ENCODE peak calls at places on chromosomes 6 and 20, in eight cellular contexts. I is mucosa of descending colon, E is left ventricle myocardium inferior, N is osteoblast, A is stomach, T is aorta, W is spleen, D is right cardiac atrium. L is an unnamed sample.

GRCh38 chr6:111745186-111745585 is 128.1 kb downstream of the FYN start:
- DNase-seq in I (no peak), E (no peak), N (no peak), A (no peak), T (no peak), W (no peak), D (no peak), L (no peak)

GRCh38 chr6:24004062-24004461 is 122.0 kb upstream of the NRSN1 start:
- DNase-seq in I (no peak), E (no peak), N (no peak), A (no peak), T (no peak), W (no peak), D (no peak), L (no peak)

GRCh38 chr6:91482498-91482897 is 895.6 kb upstream of the MAP3K7 start:
- DNase-seq in I (no peak), E (no peak), N (no peak), A (no peak), T (no peak), W (no peak), D (no peak), L (no peak)

GRCh38 chr6:3592371-3592941 is 135.6 kb upstream of the SLC22A23 start:
- DNase-seq in I (no peak), E (no peak), N (peak; percentile 85), A (no peak), T (no peak), W (no peak), D (no peak), L (no peak)

GRCh38 chr20:36544134-36545018 is 3.1 kb downstream of the MYL9 start:
- DNase-seq in I (no peak), E (peak; percentile 70), N (peak; percentile 98), A (no peak), T (peak; percentile 82), W (peak; percentile 65), D (peak; percentile 80), L (no peak)

GRCh38 chr6:113813207-113813606 is 43.9 kb upstream of the MARCKS start:
- DNase-seq in I (no peak), E (no peak), N (peak; percentile 54), A (no peak), T (no peak), W (no peak), D (no peak), L (no peak)

GRCh38 chr20:31998246-31998645 is 12.0 kb upstream of the CCM2L start:
- DNase-seq in I (no peak), E (no peak), N (no peak), A (no peak), T (no peak), W (no peak), D (no peak), L (no peak)

GRCh38 chr6:112160745-112161144 is 73.4 kb downstream of the FAM229B start:
- DNase-seq in I (no peak), E (no peak), N (peak; percentile 51), A (no peak), T (no peak), W (no peak), D (no peak), L (no peak)

GRCh38 chr6:35583893-35584688 is 71.4 kb upstream of the TULP1 start:
- DNase-seq in I (peak; percentile 84), E (no peak), N (peak; percentile 80), A (peak; percentile 73), T (peak; percentile 72), W (no peak), D (peak; percentile 79), L (peak; percentile 49)

GRCh38 chr6:168699631-168700315 is 258.8 kb downstream of the SMOC2 start:
- DNase-seq in I (no peak), E (peak; percentile 50), N (no peak), A (no peak), T (peak; percentile 63), W (no peak), D (peak; percentile 82), L (no peak)

GRCh38 chr6:36642913-36643817 is 35.3 kb upstream of the CDKN1A start:
- DNase-seq in I (peak; percentile 98), E (peak; percentile 86), N (peak; percentile 95), A (peak; percentile 95), T (peak; percentile 92), W (no peak), D (peak; percentile 96), L (no peak)

GRCh38 chr6:127976796-127977195 is 75.9 kb upstream of the THEMIS start:
- DNase-seq in I (no peak), E (no peak), N (no peak), A (no peak), T (no peak), W (no peak), D (no peak), L (no peak)

GRCh38 chr20:16125810-16126209 is 447.4 kb downstream of the KIF16B start:
- DNase-seq in I (no peak), E (no peak), N (no peak), A (no peak), T (no peak), W (no peak), D (no peak), L (no peak)

GRCh38 chr6:39808934-39809333 is 16.8 kb downstream of the DAAM2 start:
- DNase-seq in I (no peak), E (no peak), N (no peak), A (no peak), T (no peak), W (no peak), D (no peak), L (no peak)

GRCh38 chr20:34675993-34676641 is 775 bp downstream of the PIGU start:
- DNase-seq in I (no peak), E (no peak), N (peak; percentile 36), A (no peak), T (no peak), W (no peak), D (no peak), L (no peak)

GRCh38 chr6:148795563-148795962 is 48.7 kb downstream of the UST start:
- DNase-seq in I (no peak), E (no peak), N (no peak), A (no peak), T (no peak), W (no peak), D (no peak), L (no peak)

GRCh38 chr20:63082308-63082938 is 75.7 kb upstream of the BHLHE23 start:
- DNase-seq in I (peak; percentile 69), E (peak; percentile 38), N (peak; percentile 98), A (peak; percentile 39), T (peak; percentile 53), W (peak; percentile 61), D (peak; percentile 81), L (no peak)

GRCh38 chr6:118451839-118452238 is 96.3 kb upstream of the PLN start:
- DNase-seq in I (no peak), E (no peak), N (no peak), A (no peak), T (no peak), W (no peak), D (no peak), L (no peak)
- H3K9me3 ChIP-seq in I (peaks cover 51% of the 10 kb centered on the region), E (peaks cover 72% of the 10 kb centered on the region), N (peaks cover 6% of the 10 kb centered on the region), A (peaks cover 76% of the 10 kb centered on the region), T (peaks cover 5% of the 10 kb centered on the region), W (peaks cover 90% of the 10 kb centered on the region), D (peaks cover 1% of the 10 kb centered on the region), L (no peaks in the 10 kb centered on the region)

GRCh38 chr20:59665656-59666555 is 61.6 kb downstream of the PHACTR3 start:
- DNase-seq in I (no peak), E (no peak), N (no peak), A (no peak), T (no peak), W (no peak), D (no peak), L (no peak)
- H3K9me3 ChIP-seq in I (no peaks in the 10 kb centered on the region), E (no peaks in the 10 kb centered on the region), N (no peaks in the 10 kb centered on the region), A (no peaks in the 10 kb centered on the region), T (no peaks in the 10 kb centered on the region), W (no peaks in the 10 kb centered on the region), D (no peaks in the 10 kb centered on the region), L (no peaks in the 10 kb centered on the region)

GRCh38 chr20:61230-61629 is 26.2 kb upstream of the DEFB125 start:
- DNase-seq in I (no peak), E (no peak), N (no peak), A (no peak), T (no peak), W (no peak), D (no peak), L (no peak)

GRCh38 chr20:60035-60918 is 27.2 kb upstream of the DEFB125 start:
- DNase-seq in I (no peak), E (no peak), N (no peak), A (no peak), T (no peak), W (no peak), D (no peak), L (no peak)

GRCh38 chr20:64026-64603 is 23.4 kb upstream of the DEFB125 start:
- DNase-seq in I (no peak), E (no peak), N (no peak), A (no peak), T (no peak), W (no peak), D (no peak), L (no peak)

GRCh38 chr20:61757-62156 is 25.7 kb upstream of the DEFB125 start:
- DNase-seq in I (no peak), E (no peak), N (no peak), A (no peak), T (no peak), W (no peak), D (no peak), L (no peak)

DNA sequence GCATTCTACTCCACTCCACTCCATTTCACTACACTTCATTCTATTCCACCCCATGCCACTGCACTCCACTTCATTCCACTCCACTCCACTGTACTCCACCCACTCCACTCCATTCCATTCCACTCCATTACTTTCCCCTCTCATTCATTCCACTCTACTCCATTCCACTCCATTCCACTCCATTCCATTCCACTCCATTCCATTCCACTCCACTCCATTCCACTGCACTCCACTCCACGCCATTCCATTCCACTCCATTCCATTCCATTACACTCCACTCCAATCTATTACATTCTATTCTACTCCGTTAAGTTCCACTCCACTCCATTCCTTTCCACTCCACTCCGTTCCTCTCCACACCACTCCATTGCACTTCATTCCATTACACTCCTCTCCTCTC is 25.0 kb upstream of the DEFB125 start:
- DNase-seq in I (no peak), E (no peak), N (no peak), A (no peak), T (no peak), W (no peak), D (no peak), L (no peak)
- H3K9me3 ChIP-seq in I (peaks cover 16% of the 10 kb centered on the region), E (no peaks in the 10 kb centered on the region), N (peaks cover 6% of the 10 kb centered on the region), A (no peaks in the 10 kb centered on the region), T (peaks cover 6% of the 10 kb centered on the region), W (peaks cover 47% of the 10 kb centered on the region), D (no peaks in the 10 kb centered on the region), L (peaks cover 2% of the 10 kb centered on the region)

GRCh38 chr6:99605074-99605726 is 1.4 kb upstream of the PRDM13 start:
- DNase-seq in I (no peak), E (no peak), N (no peak), A (no peak), T (no peak), W (peak; percentile 68), D (no peak), L (no peak)

GRCh38 chr6:99605911-99606669 is 543 bp upstream of the PRDM13 start:
- DNase-seq in I (no peak), E (no peak), N (peak; percentile 85), A (no peak), T (no peak), W (no peak), D (no peak), L (no peak)

GRCh38 chr6:99608059-99608885 is 1.6 kb downstream of the PRDM13 start:
- DNase-seq in I (no peak), E (no peak), N (no peak), A (no peak), T (no peak), W (no peak), D (no peak), L (no peak)

GRCh38 chr6:99607416-99608036 is 893 bp downstream of the PRDM13 start:
- DNase-seq in I (no peak), E (no peak), N (no peak), A (no peak), T (no peak), W (no peak), D (no peak), L (no peak)

GRCh38 chr6:99606670-99607415 is at the start of gene PRDM13:
- DNase-seq in I (no peak), E (no peak), N (peak; percentile 84), A (no peak), T (no peak), W (no peak), D (no peak), L (no peak)
- H3K9me3 ChIP-seq in I (no peaks in the 10 kb centered on the region), E (no peaks in the 10 kb centered on the region), N (no peaks in the 10 kb centered on the region), A (no peaks in the 10 kb centered on the region), T (peaks cover 2% of the 10 kb centered on the region), W (no peaks in the 10 kb centered on the region), D (no peaks in the 10 kb centered on the region), L (peaks cover 20% of the 10 kb centered on the region)

L was measured in T-helper 17 cell.